ENCODE peak calls at places on chromosomes 4 and X, in six cellular contexts. M is NCI-H1694 treated with DMSO at 0.1 percent for 48 hours; Z is stromal cell of bone marrow; U is GM12864; E is activated CD4-positive, alpha-beta T cell treated with anti-CD3 and anti-CD28 coated beads for 48 hours; S is H9. P is an unnamed sample.

GRCh38 chr4:183074288-183074990 is 24.6 kb upstream of the WWC2 start:
- DNase-seq in M (no peak), Z (no peak), U (no peak), E (no peak), S (peak; percentile 36), P (no peak)

GRCh38 chrX:130024127-130024526 is 41.7 kb downstream of the BCORL1 start:
- DNase-seq in M (no peak), Z (peak; percentile 41), U (peak; percentile 70), E (peak; percentile 83), S (peak; percentile 91), P (peak; percentile 65)

GRCh38 chr4:173135241-173135847 is 33.3 kb upstream of the GALNT7 start:
- DNase-seq in M (no peak), Z (peak; percentile 26), U (no peak), E (no peak), S (no peak), P (no peak)

GRCh38 chrX:84219551-84219950 is 31.6 kb upstream of the RPS6KA6 start:
- DNase-seq in M (no peak), Z (no peak), U (no peak), E (no peak), S (no peak), P (no peak)

GRCh38 chr4:138500869-138501268 is 258.7 kb upstream of the SLC7A11 start:
- DNase-seq in M (no peak), Z (no peak), U (no peak), E (no peak), S (no peak), P (no peak)

GRCh38 chr4:33850503-33850902 is 2393.8 kb downstream of the ARAP2 start:
- DNase-seq in M (no peak), Z (no peak), U (no peak), E (no peak), S (no peak), P (no peak)

GRCh38 chrX:30161043-30161442 is 54.3 kb upstream of the MAGEB2 start:
- DNase-seq in M (no peak), Z (no peak), U (no peak), E (no peak), S (no peak), P (no peak)

GRCh38 chr4:169236901-169237626 is 33.7 kb downstream of the SH3RF1 start:
- DNase-seq in M (peak; percentile 84), Z (no peak), U (no peak), E (no peak), S (no peak), P (no peak)

GRCh38 chr4:181662383-181662782 is 580.8 kb upstream of the TENM3 start:
- DNase-seq in M (no peak), Z (no peak), U (no peak), E (no peak), S (no peak), P (no peak)

GRCh38 chrX:27976284-27976683 is 5.0 kb downstream of the DCAF8L1 start:
- DNase-seq in M (no peak), Z (peak; percentile 11), U (no peak), E (no peak), S (no peak), P (no peak)

GRCh38 chrX:130081421-130082045 is 28.8 kb downstream of the ELF4 start:
- DNase-seq in M (no peak), Z (no peak), U (no peak), E (no peak), S (no peak), P (no peak)

GRCh38 chr4:75542824-75543223 is 13.0 kb upstream of the ODAPH start:
- DNase-seq in M (no peak), Z (peak; percentile 31), U (no peak), E (no peak), S (no peak), P (no peak)

GRCh38 chr4:86961605-86962295 is 26.9 kb downstream of the AFF1 start:
- DNase-seq in M (no peak), Z (no peak), U (peak; percentile 74), E (no peak), S (no peak), P (no peak)

GRCh38 chr4:26076000-26076587 is 162.1 kb downstream of the SMIM20 start:
- DNase-seq in M (no peak), Z (peak; percentile 77), U (peak; percentile 86), E (peak; percentile 66), S (no peak), P (no peak)

GRCh38 chr4:73012673-73013072 is 56.8 kb downstream of the COX18 start:
- DNase-seq in M (no peak), Z (no peak), U (no peak), E (no peak), S (no peak), P (no peak)

GRCh38 chrX:124190440-124190839 is 142.0 kb upstream of the TEX13D start:
- DNase-seq in M (no peak), Z (no peak), U (no peak), E (no peak), S (no peak), P (no peak)

GRCh38 chrX:14675500-14675899 is 146.2 kb downstream of the GLRA2 start:
- DNase-seq in M (peak; percentile 61), Z (no peak), U (no peak), E (no peak), S (no peak), P (no peak)

GRCh38 chr4:3511187-3511586 is 21.0 kb downstream of the LRPAP1 start:
- DNase-seq in M (no peak), Z (no peak), U (no peak), E (no peak), S (no peak), P (no peak)

GRCh38 chr4:110480031-110480549 is 4.1 kb downstream of the ENPEP start:
- DNase-seq in M (no peak), Z (peak; percentile 97), U (no peak), E (no peak), S (no peak), P (no peak)

GRCh38 chr4:73713650-73714049 is 26.7 kb upstream of the CXCL8 start:
- DNase-seq in M (no peak), Z (no peak), U (no peak), E (no peak), S (no peak), P (no peak)

GRCh38 chr4:121070696-121071639 is 1.4 kb downstream of the NDNF start:
- DNase-seq in M (no peak), Z (no peak), U (no peak), E (peak; percentile 45), S (peak; percentile 79), P (peak; percentile 80)

GRCh38 chrX:74940414-74940813 is 15.2 kb upstream of the NEXMIF start:
- DNase-seq in M (no peak), Z (no peak), U (no peak), E (no peak), S (no peak), P (no peak)

P was measured in ecto neural progenitor cell.